ENCODE peak calls at places on chromosomes 2 and 18, in seven cellular contexts. L is SK-N-SH, H is heart right ventricle, F is mammary epithelial cell, Y is esophagus squamous epithelium, B is cardiac muscle cell, N is lower lobe of right lung. A is an unnamed sample.
A peak's percentile ranks its signal among the peaks of the same experiment; 100 is the strongest.

GRCh38 chr2:54149623-54150501 is 34.4 kb downstream of the ACYP2 start:
- DNase-seq in B (no peak), L (no peak), Y (no peak), F (peak; percentile 1), H (no peak), N (no peak), A (no peak)

GRCh38 chr2:75896779-75897366 is 186.2 kb upstream of the GCFC2 start:
- DNase-seq in L (peak; percentile 35), F (peak; percentile 30), N (no peak), B (peak; percentile 80), Y (no peak), H (no peak), A (no peak)

GRCh38 chr2:6917761-6918421 is 679 bp downstream of the RNF144A start:
- DNase-seq in H (no peak), B (no peak), L (no peak), Y (no peak), F (no peak), N (peak; percentile 56), A (no peak)

GRCh38 chr2:135030826-135031225 is 16.4 kb downstream of the MAP3K19 start:
- DNase-seq in H (no peak), B (peak; percentile 74), Y (no peak), F (peak; percentile 30), L (no peak), N (no peak), A (no peak)

GRCh38 chr2:62999905-63000304 is 50.7 kb upstream of the OTX1 start:
- DNase-seq in F (peak; percentile 71), H (peak; percentile 32), Y (no peak), N (no peak), L (no peak), B (no peak), A (no peak)

GRCh38 chr18:22166070-22166972 is 3.1 kb upstream of the GATA6 start:
- DNase-seq in B (peak; percentile 75), F (no peak), H (peak; percentile 68), N (no peak), L (peak; percentile 33), Y (no peak), A (no peak)

GRCh38 chr2:179049203-179049545 is 763 bp downstream of the CCDC141 start:
- DNase-seq in Y (no peak), L (no peak), F (no peak), H (no peak), N (no peak), B (peak; percentile 55), A (no peak)

GRCh38 chr18:48589797-48590519 is 51.1 kb downstream of the CTIF start:
- DNase-seq in F (no peak), N (no peak), Y (no peak), L (peak; percentile 74), H (peak; percentile 75), B (no peak), A (no peak)

GRCh38 chr2:207516206-207516605 is 13.6 kb upstream of the CREB1 start:
- DNase-seq in Y (no peak), L (no peak), H (no peak), F (no peak), B (no peak), N (no peak), A (no peak)

GRCh38 chr2:190649798-190650390 is 1.0 kb downstream of the NAB1 start:
- DNase-seq in F (peak; percentile 39), Y (no peak), N (no peak), L (peak; percentile 39), H (no peak), B (peak; percentile 36), A (no peak)

GRCh38 chr2:3728104-3729054 is 25.0 kb downstream of the DCDC2C start:
- DNase-seq in B (peak; percentile 62), N (no peak), F (peak; percentile 12), H (peak; percentile 37), Y (no peak), L (peak; percentile 77), A (no peak)

GRCh38 chr2:122028371-122029102 is 273.1 kb downstream of the TSN start:
- DNase-seq in N (no peak), Y (no peak), L (no peak), B (no peak), H (no peak), F (peak; percentile 63), A (no peak)

GRCh38 chr2:108583903-108584520 is 49.7 kb downstream of the LIMS1 start:
- DNase-seq in B (peak; percentile 81), F (peak; percentile 66), L (peak; percentile 73), N (no peak), H (peak; percentile 85), Y (no peak), A (peak; percentile 30)

GRCh38 chr2:35503738-35504160 is 851.8 kb upstream of the CRIM1 start:
- DNase-seq in N (no peak), Y (no peak), L (no peak), H (no peak), B (no peak), F (peak; percentile 88), A (no peak)

GRCh38 chr2:139626128-139626527 is 845.9 kb upstream of the NXPH2 start:
- DNase-seq in L (no peak), B (no peak), H (no peak), F (no peak), N (no peak), Y (no peak), A (no peak)

GRCh38 chr2:199019898-199020507 is 437.7 kb downstream of the SATB2 start:
- DNase-seq in F (peak; percentile 7), N (no peak), H (no peak), B (peak; percentile 41), Y (no peak), L (peak; percentile 3), A (no peak)

GRCh38 chr2:118124293-118124891 is 36.1 kb downstream of the INSIG2 start:
- DNase-seq in Y (no peak), H (no peak), B (no peak), F (no peak), L (no peak), N (no peak), A (no peak)

GRCh38 chr2:118121986-118122767 is 33.9 kb downstream of the INSIG2 start:
- DNase-seq in L (no peak), Y (no peak), N (no peak), F (peak; percentile 56), H (no peak), B (no peak), A (no peak)

GRCh38 chr2:118121101-118121500 is 32.8 kb downstream of the INSIG2 start:
- DNase-seq in F (no peak), L (no peak), H (no peak), B (no peak), Y (no peak), N (no peak), A (no peak)

GRCh38 chr2:118123561-118124232 is 35.4 kb downstream of the INSIG2 start:
- DNase-seq in Y (no peak), N (no peak), F (peak; percentile 99), L (no peak), B (no peak), H (no peak), A (no peak)

GRCh38 chr2:118122768-118123335 is 34.6 kb downstream of the INSIG2 start:
- DNase-seq in B (no peak), F (peak; percentile 34), N (no peak), H (no peak), L (no peak), Y (no peak), A (no peak)
- H3K4me1 ChIP-seq in B (no peaks in the 10 kb centered on the region), F (peaks cover 41% of the 10 kb centered on the region), N (peaks cover 50% of the 10 kb centered on the region), H (peaks cover 32% of the 10 kb centered on the region), L (no peaks in the 10 kb centered on the region), Y (peaks cover 9% of the 10 kb centered on the region), A (no peaks in the 10 kb centered on the region)

DNA sequence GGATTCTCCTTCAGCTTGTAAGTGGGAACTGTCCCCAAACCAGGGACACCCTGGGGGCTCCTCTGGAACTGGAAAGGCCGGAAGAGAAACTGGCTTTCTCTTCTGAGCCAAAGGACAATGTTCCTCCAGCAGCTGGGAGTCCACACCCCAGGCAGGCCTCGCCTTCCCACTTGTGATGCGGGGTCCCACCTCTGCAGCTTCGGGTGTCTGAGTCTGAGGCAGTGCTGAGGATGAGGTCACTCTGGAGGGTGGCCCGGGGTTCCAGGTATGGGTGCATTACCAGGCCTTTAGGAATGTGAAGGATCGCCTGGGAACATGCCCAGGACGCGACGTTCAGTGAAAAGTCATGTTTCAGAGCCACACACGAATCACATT is 18.2 kb upstream of the BOK start:
- DNase-seq in H (no peak), N (peak; percentile 82), L (no peak), B (no peak), F (peak; percentile 47), Y (no peak), A (no peak)
- H3K4me3 ChIP-seq in H (peak overlapping the region; percentile 47), N (peak overlapping the region; percentile 55), L (no peak overlapping the region), B (no peak overlapping the region), F (no peak overlapping the region), Y (peak overlapping the region; percentile 45), A (no peak overlapping the region)

DNA sequence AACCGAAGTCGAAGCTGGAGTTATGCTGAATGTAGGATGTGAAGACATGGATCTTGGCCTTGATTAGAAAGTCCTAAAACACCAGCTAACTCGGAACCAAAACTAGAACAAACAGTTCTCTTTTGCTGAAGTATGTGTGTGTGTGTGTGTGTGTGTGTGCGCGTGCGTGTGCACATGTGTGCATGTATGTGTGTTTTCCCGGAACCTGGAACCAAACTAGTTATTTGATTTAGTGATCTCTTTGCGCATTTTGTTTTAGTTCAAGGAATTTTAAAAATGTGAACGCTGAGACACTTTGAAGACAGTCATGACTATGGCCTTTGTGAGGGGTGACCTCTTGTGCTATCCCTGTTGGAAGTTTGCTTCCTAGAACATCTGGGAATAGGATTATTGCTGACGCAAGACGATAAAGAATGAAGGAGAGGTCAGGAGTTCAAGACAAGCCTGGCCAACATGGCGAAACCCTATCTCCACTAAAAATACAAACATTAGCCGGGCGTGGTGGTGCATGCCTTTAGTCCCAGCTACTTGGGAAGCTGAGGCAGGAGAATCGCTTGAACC is 23.8 kb downstream of the FHL2 start:
- DNase-seq in B (no peak), N (no peak), L (no peak), H (no peak), F (no peak), Y (no peak), A (no peak)
- TF ChIP-seq CTCF in B (no peak), N (no peak), L (no peak), H (no peak), F (no peak), Y (no peak), A (no peak)

GRCh38 chr18:55110436-55110835 is 151.2 kb upstream of the CCDC68 start:
- DNase-seq in H (peak; percentile 58), F (no peak), B (no peak), Y (no peak), N (no peak), L (no peak), A (no peak)
- H3K4me1 ChIP-seq in H (peaks cover 9% of the 10 kb centered on the region), F (no peaks in the 10 kb centered on the region), B (no peaks in the 10 kb centered on the region), Y (no peaks in the 10 kb centered on the region), N (no peaks in the 10 kb centered on the region), L (peaks cover 4% of the 10 kb centered on the region), A (no peaks in the 10 kb centered on the region)

GRCh38 chr18:36186461-36187137 is 698 bp upstream of the MOCOS start:
- DNase-seq in Y (no peak), H (peak; percentile 36), L (peak; percentile 62), F (peak; percentile 33), N (peak; percentile 83), B (no peak), A (no peak)

GRCh38 chr18:36187826-36188721 is 777 bp downstream of the MOCOS start:
- DNase-seq in B (no peak), L (no peak), H (no peak), N (peak; percentile 56), F (peak; percentile 16), Y (no peak), A (no peak)

GRCh38 chr18:36185901-36186460 is 1.3 kb upstream of the MOCOS start:
- DNase-seq in Y (no peak), F (no peak), L (no peak), N (no peak), B (no peak), H (no peak), A (no peak)

GRCh38 chr18:36188912-36189311 is 1.6 kb downstream of the MOCOS start:
- DNase-seq in H (no peak), Y (no peak), L (no peak), N (no peak), B (no peak), F (no peak), A (no peak)

GRCh38 chr18:36187138-36187825 is at the start of gene MOCOS:
- DNase-seq in F (peak; percentile 77), L (peak; percentile 92), H (peak; percentile 72), Y (no peak), N (peak; percentile 90), B (peak; percentile 81), A (no peak)
- H3K4me3 ChIP-seq in F (peak within 1 kb of the TSS; percentile 85), L (peak within 1 kb of the TSS; percentile 80), H (peak within 1 kb of the TSS; percentile 69), Y (peak within 1 kb of the TSS; percentile 71), N (peak within 1 kb of the TSS; percentile 78), B (peak within 1 kb of the TSS; percentile 37), A (peak within 1 kb of the TSS; percentile 66)

A was measured in CD8-positive, alpha-beta T cell.